ENCODE peak calls at places on chromosome 10, in ten cellular contexts. One of them, this sample, is unnamed.

GRCh38 chr10:118332247-118332646 is 9.9 kb downstream of the FAM204A start:
- DNase-seq in adrenal gland: no peak
- DNase-seq in testis: no peak
- DNase-seq in hypothalamus: no peak
- DNase-seq in NCI-H524: no peak
- DNase-seq in hippocampal formation: no peak
- DNase-seq in endothelial cell: no peak
- DNase-seq in endodermal cell: no peak
- DNase-seq in iPS-NIHi11: peak; percentile 23
- DNase-seq in effector memory CD8-positive, alpha-beta T cell: no peak
- DNase-seq in this sample: no peak

GRCh38 chr10:76632158-76633051 is 1005.2 kb downstream of the KCNMA1 start:
- DNase-seq in NCI-H524: peak; percentile 2
- DNase-seq in hippocampal formation: no peak
- DNase-seq in testis: no peak
- DNase-seq in iPS-NIHi11: peak; percentile 58
- DNase-seq in endothelial cell: peak; percentile 9
- DNase-seq in adrenal gland: peak; percentile 13
- DNase-seq in hypothalamus: no peak
- DNase-seq in effector memory CD8-positive, alpha-beta T cell: no peak
- DNase-seq in endodermal cell: peak; percentile 83
- DNase-seq in this sample: no peak

GRCh38 chr10:125916977-125917376 is 20.6 kb downstream of the FANK1 start:
- DNase-seq in iPS-NIHi11: no peak
- DNase-seq in adrenal gland: no peak
- DNase-seq in endothelial cell: no peak
- DNase-seq in effector memory CD8-positive, alpha-beta T cell: no peak
- DNase-seq in hippocampal formation: no peak
- DNase-seq in NCI-H524: no peak
- DNase-seq in testis: no peak
- DNase-seq in endodermal cell: no peak
- DNase-seq in hypothalamus: no peak
- DNase-seq in this sample: no peak

GRCh38 chr10:25483999-25484398 is 309.2 kb downstream of the GPR158 start:
- DNase-seq in testis: no peak
- DNase-seq in iPS-NIHi11: no peak
- DNase-seq in hypothalamus: no peak
- DNase-seq in hippocampal formation: no peak
- DNase-seq in NCI-H524: no peak
- DNase-seq in effector memory CD8-positive, alpha-beta T cell: no peak
- DNase-seq in endothelial cell: no peak
- DNase-seq in adrenal gland: no peak
- DNase-seq in endodermal cell: no peak
- DNase-seq in this sample: no peak

GRCh38 chr10:75019360-75019759 is 92.1 kb upstream of the SAMD8 start:
- DNase-seq in adrenal gland: no peak
- DNase-seq in hippocampal formation: no peak
- DNase-seq in endodermal cell: no peak
- DNase-seq in effector memory CD8-positive, alpha-beta T cell: no peak
- DNase-seq in NCI-H524: peak; percentile 39
- DNase-seq in iPS-NIHi11: no peak
- DNase-seq in hypothalamus: no peak
- DNase-seq in testis: no peak
- DNase-seq in endothelial cell: no peak
- DNase-seq in this sample: no peak

GRCh38 chr10:1938317-1938716 is 201.0 kb upstream of the ADARB2 start:
- DNase-seq in iPS-NIHi11: no peak
- DNase-seq in testis: no peak
- DNase-seq in endothelial cell: no peak
- DNase-seq in NCI-H524: no peak
- DNase-seq in hypothalamus: no peak
- DNase-seq in hippocampal formation: no peak
- DNase-seq in endodermal cell: no peak
- DNase-seq in adrenal gland: peak; percentile 14
- DNase-seq in effector memory CD8-positive, alpha-beta T cell: no peak
- DNase-seq in this sample: no peak

GRCh38 chr10:22453948-22454347 is 108.7 kb downstream of the SPAG6 start:
- DNase-seq in adrenal gland: no peak
- DNase-seq in iPS-NIHi11: no peak
- DNase-seq in endothelial cell: no peak
- DNase-seq in NCI-H524: peak; percentile 71
- DNase-seq in endodermal cell: no peak
- DNase-seq in hypothalamus: no peak
- DNase-seq in testis: no peak
- DNase-seq in effector memory CD8-positive, alpha-beta T cell: no peak
- DNase-seq in hippocampal formation: no peak
- DNase-seq in this sample: no peak

GRCh38 chr10:110495731-110496552 is 1.8 kb upstream of the DUSP5 start:
- DNase-seq in endodermal cell: peak; percentile 78
- DNase-seq in hypothalamus: no peak
- DNase-seq in NCI-H524: peak; percentile 48
- DNase-seq in iPS-NIHi11: no peak
- DNase-seq in effector memory CD8-positive, alpha-beta T cell: peak; percentile 18
- DNase-seq in endothelial cell: peak; percentile 28
- DNase-seq in hippocampal formation: no peak
- DNase-seq in testis: peak; percentile 38
- DNase-seq in adrenal gland: no peak
- DNase-seq in this sample: no peak

GRCh38 chr10:68870545-68871104 is 30.5 kb upstream of the DDX50 start:
- DNase-seq in NCI-H524: no peak
- DNase-seq in effector memory CD8-positive, alpha-beta T cell: no peak
- DNase-seq in hypothalamus: no peak
- DNase-seq in iPS-NIHi11: no peak
- DNase-seq in testis: no peak
- DNase-seq in adrenal gland: no peak
- DNase-seq in endothelial cell: no peak
- DNase-seq in hippocampal formation: no peak
- DNase-seq in endodermal cell: no peak
- DNase-seq in this sample: no peak

GRCh38 chr10:100781145-100781665 is 35.8 kb downstream of the PAX2 start:
- DNase-seq in NCI-H524: peak; percentile 33
- DNase-seq in iPS-NIHi11: no peak
- DNase-seq in endothelial cell: no peak
- DNase-seq in endodermal cell: no peak
- DNase-seq in testis: no peak
- DNase-seq in hippocampal formation: no peak
- DNase-seq in effector memory CD8-positive, alpha-beta T cell: no peak
- DNase-seq in hypothalamus: no peak
- DNase-seq in adrenal gland: no peak
- DNase-seq in this sample: no peak

GRCh38 chr10:725786-726185 is 36.3 kb upstream of the DIP2C start:
- DNase-seq in hypothalamus: no peak
- DNase-seq in testis: no peak
- DNase-seq in effector memory CD8-positive, alpha-beta T cell: no peak
- DNase-seq in iPS-NIHi11: peak; percentile 25
- DNase-seq in adrenal gland: no peak
- DNase-seq in endothelial cell: no peak
- DNase-seq in endodermal cell: no peak
- DNase-seq in hippocampal formation: no peak
- DNase-seq in NCI-H524: no peak
- DNase-seq in this sample: no peak

GRCh38 chr10:129707406-129708388 is 240.7 kb downstream of the MGMT start:
- DNase-seq in NCI-H524: no peak
- DNase-seq in effector memory CD8-positive, alpha-beta T cell: no peak
- DNase-seq in endothelial cell: no peak
- DNase-seq in hypothalamus: no peak
- DNase-seq in iPS-NIHi11: no peak
- DNase-seq in adrenal gland: no peak
- DNase-seq in endodermal cell: peak; percentile 36
- DNase-seq in testis: no peak
- DNase-seq in hippocampal formation: no peak
- DNase-seq in this sample: no peak

GRCh38 chr10:43872644-43873043 is 224.0 kb upstream of the ZNF32 start:
- DNase-seq in adrenal gland: no peak
- DNase-seq in effector memory CD8-positive, alpha-beta T cell: no peak
- DNase-seq in endodermal cell: no peak
- DNase-seq in iPS-NIHi11: no peak
- DNase-seq in hypothalamus: no peak
- DNase-seq in NCI-H524: no peak
- DNase-seq in hippocampal formation: no peak
- DNase-seq in testis: no peak
- DNase-seq in endothelial cell: no peak
- DNase-seq in this sample: no peak

GRCh38 chr10:132165416-132165980 is 21.2 kb upstream of the DPYSL4 start:
- DNase-seq in hippocampal formation: no peak
- DNase-seq in effector memory CD8-positive, alpha-beta T cell: no peak
- DNase-seq in iPS-NIHi11: no peak
- DNase-seq in adrenal gland: no peak
- DNase-seq in endodermal cell: no peak
- DNase-seq in NCI-H524: no peak
- DNase-seq in endothelial cell: no peak
- DNase-seq in hypothalamus: no peak
- DNase-seq in testis: no peak
- DNase-seq in this sample: no peak

GRCh38 chr10:5606321-5606720 is 60.1 kb downstream of the ASB13 start:
- DNase-seq in endothelial cell: no peak
- DNase-seq in hypothalamus: no peak
- DNase-seq in adrenal gland: no peak
- DNase-seq in iPS-NIHi11: no peak
- DNase-seq in NCI-H524: no peak
- DNase-seq in testis: no peak
- DNase-seq in hippocampal formation: no peak
- DNase-seq in effector memory CD8-positive, alpha-beta T cell: no peak
- DNase-seq in endodermal cell: no peak
- DNase-seq in this sample: no peak

GRCh38 chr10:130742936-130743675 is 568.4 kb downstream of the TCERG1L start:
- DNase-seq in effector memory CD8-positive, alpha-beta T cell: no peak
- DNase-seq in endothelial cell: no peak
- DNase-seq in testis: no peak
- DNase-seq in NCI-H524: no peak
- DNase-seq in endodermal cell: peak; percentile 90
- DNase-seq in iPS-NIHi11: peak; percentile 38
- DNase-seq in hippocampal formation: no peak
- DNase-seq in hypothalamus: no peak
- DNase-seq in adrenal gland: no peak
- DNase-seq in this sample: no peak

GRCh38 chr10:112565434-112566053 is 118.5 kb downstream of the VTI1A start:
- DNase-seq in effector memory CD8-positive, alpha-beta T cell: peak; percentile 23
- DNase-seq in hypothalamus: no peak
- DNase-seq in testis: peak; percentile 59
- DNase-seq in NCI-H524: peak; percentile 53
- DNase-seq in hippocampal formation: no peak
- DNase-seq in iPS-NIHi11: peak; percentile 56
- DNase-seq in endothelial cell: peak; percentile 67
- DNase-seq in adrenal gland: peak; percentile 63
- DNase-seq in endodermal cell: peak; percentile 80
- DNase-seq in this sample: peak; percentile 59

GRCh38 chr10:118567701-118568248 is 27.7 kb downstream of the PRLHR start:
- DNase-seq in hippocampal formation: no peak
- DNase-seq in effector memory CD8-positive, alpha-beta T cell: no peak
- DNase-seq in iPS-NIHi11: no peak
- DNase-seq in endothelial cell: no peak
- DNase-seq in adrenal gland: no peak
- DNase-seq in hypothalamus: no peak
- DNase-seq in endodermal cell: no peak
- DNase-seq in testis: no peak
- DNase-seq in NCI-H524: peak; percentile 3
- DNase-seq in this sample: no peak

GRCh38 chr10:46298346-46299266 is 11.8 kb downstream of the ANTXRL start:
- DNase-seq in NCI-H524: no peak
- DNase-seq in iPS-NIHi11: no peak
- DNase-seq in endodermal cell: no peak
- DNase-seq in hippocampal formation: no peak
- DNase-seq in adrenal gland: no peak
- DNase-seq in testis: no peak
- DNase-seq in endothelial cell: no peak
- DNase-seq in hypothalamus: no peak
- DNase-seq in effector memory CD8-positive, alpha-beta T cell: no peak
- DNase-seq in this sample: no peak

GRCh38 chr10:110305767-110306451 is 1.2 kb upstream of the SMNDC1 start:
- DNase-seq in adrenal gland: peak; percentile 72
- DNase-seq in hippocampal formation: no peak
- DNase-seq in hypothalamus: no peak
- DNase-seq in effector memory CD8-positive, alpha-beta T cell: peak; percentile 56
- DNase-seq in iPS-NIHi11: peak; percentile 31
- DNase-seq in testis: peak; percentile 60
- DNase-seq in endodermal cell: peak; percentile 70
- DNase-seq in NCI-H524: peak; percentile 42
- DNase-seq in endothelial cell: peak; percentile 44
- DNase-seq in this sample: peak; percentile 11

GRCh38 chr10:86872757-86873156 is 84.7 kb downstream of the MMRN2 start:
- DNase-seq in endodermal cell: peak; percentile 77
- DNase-seq in endothelial cell: no peak
- DNase-seq in adrenal gland: peak; percentile 53
- DNase-seq in hippocampal formation: peak; percentile 3
- DNase-seq in testis: no peak
- DNase-seq in effector memory CD8-positive, alpha-beta T cell: no peak
- DNase-seq in NCI-H524: peak; percentile 1
- DNase-seq in iPS-NIHi11: no peak
- DNase-seq in hypothalamus: no peak
- DNase-seq in this sample: no peak

GRCh38 chr10:52525761-52526160 is 211.7 kb downstream of the DKK1 start:
- DNase-seq in testis: no peak
- DNase-seq in NCI-H524: no peak
- DNase-seq in endodermal cell: no peak
- DNase-seq in hippocampal formation: no peak
- DNase-seq in effector memory CD8-positive, alpha-beta T cell: no peak
- DNase-seq in hypothalamus: no peak
- DNase-seq in iPS-NIHi11: no peak
- DNase-seq in adrenal gland: no peak
- DNase-seq in endothelial cell: no peak
- DNase-seq in this sample: no peak

GRCh38 chr10:69801094-69801433 is 642 bp upstream of the COL13A1 start:
- DNase-seq in NCI-H524: peak; percentile 41
- DNase-seq in effector memory CD8-positive, alpha-beta T cell: no peak
- DNase-seq in endothelial cell: peak; percentile 88
- DNase-seq in hypothalamus: no peak
- DNase-seq in endodermal cell: peak; percentile 96
- DNase-seq in adrenal gland: peak; percentile 52
- DNase-seq in testis: peak; percentile 57
- DNase-seq in iPS-NIHi11: peak; percentile 73
- DNase-seq in hippocampal formation: no peak
- DNase-seq in this sample: peak; percentile 71

GRCh38 chr10:119120413-119120867 is 16.5 kb downstream of the DENND10 start:
- DNase-seq in effector memory CD8-positive, alpha-beta T cell: peak; percentile 31
- DNase-seq in adrenal gland: peak; percentile 42
- DNase-seq in NCI-H524: no peak
- DNase-seq in testis: no peak
- DNase-seq in hypothalamus: no peak
- DNase-seq in endodermal cell: no peak
- DNase-seq in hippocampal formation: no peak
- DNase-seq in iPS-NIHi11: no peak
- DNase-seq in endothelial cell: no peak
- DNase-seq in this sample: no peak

GRCh38 chr10:77926566-77927342 is at the start of gene DLG5:
- DNase-seq in iPS-NIHi11: peak; percentile 86
- DNase-seq in NCI-H524: peak; percentile 18
- DNase-seq in adrenal gland: peak; percentile 76
- DNase-seq in effector memory CD8-positive, alpha-beta T cell: peak; percentile 8
- DNase-seq in testis: peak; percentile 73
- DNase-seq in hypothalamus: peak; percentile 46
- DNase-seq in endodermal cell: peak; percentile 81
- DNase-seq in hippocampal formation: peak; percentile 53
- DNase-seq in endothelial cell: peak; percentile 50
- DNase-seq in this sample: peak; percentile 43